ENCODE peak calls at places on chromosome 22, in six cellular contexts. L is ovary, D is WTC11, A is T-helper 2 cell, E is erythroblast, C is substantia nigra. G is an unnamed sample.

GRCh38 chr22:20550851-20551744 is 43.7 kb downstream of the MED15 start:
- DNase-seq in L (peak; percentile 72), D (peak; percentile 25), A (peak; percentile 74), E (no peak), C (no peak), G (peak; percentile 72)

GRCh38 chr22:45785458-45785857 is 113.8 kb downstream of the ATXN10 start:
- DNase-seq in L (no peak), D (no peak), A (no peak), E (no peak), C (no peak), G (no peak)

GRCh38 chr22:24833881-24834495 is 28.0 kb downstream of the SGSM1 start:
- DNase-seq in L (no peak), D (no peak), A (no peak), E (no peak), C (no peak), G (no peak)

GRCh38 chr22:48857202-48857805 is 970.4 kb downstream of the BRD1 start:
- DNase-seq in L (no peak), D (no peak), A (no peak), E (no peak), C (no peak), G (peak; percentile 8)

GRCh38 chr22:42920101-42920820 is 63.2 kb upstream of the ARFGAP3 start:
- DNase-seq in L (peak; percentile 21), D (no peak), A (no peak), E (no peak), C (no peak), G (no peak)

GRCh38 chr22:37704645-37705044 is 7.8 kb downstream of the TRIOBP start:
- DNase-seq in L (no peak), D (no peak), A (no peak), E (no peak), C (no peak), G (no peak)

GRCh38 chr22:50053861-50054260 is 4.2 kb downstream of the TTLL8 start:
- DNase-seq in L (no peak), D (no peak), A (no peak), E (no peak), C (no peak), G (no peak)

GRCh38 chr22:34278121-34278520 is 357.8 kb upstream of the LARGE1 start:
- DNase-seq in L (no peak), D (no peak), A (no peak), E (no peak), C (no peak), G (no peak)

GRCh38 chr22:48954781-48955311 is 872.8 kb downstream of the BRD1 start:
- DNase-seq in L (no peak), D (no peak), A (no peak), E (no peak), C (no peak), G (peak; percentile 23)

GRCh38 chr22:48644108-48644507 is 1183.6 kb downstream of the BRD1 start:
- DNase-seq in L (no peak), D (no peak), A (no peak), E (no peak), C (no peak), G (no peak)

G was measured in H9.